ENCODE peak calls at places on chromosomes 1 and 21, in four cellular contexts. X, P, M and I are unnamed samples.

GRCh38 chr1:27598902-27599528 is 4.9 kb downstream of the AHDC1 start:
- DNase-seq in M (peak), X (peak), P (peak), I (peak)

GRCh38 chr1:43439121-43439581 is 14.6 kb downstream of the HYI start:
- DNase-seq in X (no peak), P (no peak), M (no peak), I (no peak)

GRCh38 chr1:39899611-39900538 is 1.8 kb downstream of the MYCL start:
- DNase-seq in P (no peak), X (no peak), M (no peak), I (no peak)

GRCh38 chr1:2532485-2533160 is 2.6 kb upstream of the HES5 start:
- DNase-seq in P (no peak), M (no peak), X (peak), I (no peak)

GRCh38 chr1:115807723-115808122 is 33.2 kb downstream of the NHLH2 start:
- DNase-seq in M (peak), X (peak), P (peak), I (peak)

GRCh38 chr1:96473791-96474452 is 247.7 kb upstream of the PTBP2 start:
- DNase-seq in X (peak), P (peak), M (peak), I (peak)

GRCh38 chr21:32307706-32308105 is 9.1 kb downstream of the MRAP start:
- DNase-seq in M (no peak), X (no peak), P (no peak), I (no peak)

GRCh38 chr1:54142146-54142900 is 10.5 kb downstream of the CDCP2 start:
- DNase-seq in M (no peak), P (no peak), X (no peak), I (no peak)

GRCh38 chr1:223652436-223652901 is 13.0 kb downstream of the CAPN8 start:
- DNase-seq in P (peak), M (peak), X (peak), I (peak)

GRCh38 chr1:101112051-101112770 is 86.6 kb upstream of the DPH5 start:
- DNase-seq in M (no peak), P (no peak), X (peak), I (no peak)

GRCh38 chr1:117605164-117605810 is 561 bp upstream of the TENT5C start:
- DNase-seq in P (no peak), M (peak), X (peak), I (peak)

GRCh38 chr1:54922921-54923421 is 36.0 kb upstream of the DHCR24 start:
- DNase-seq in M (no peak), P (peak), X (no peak), I (peak)

GRCh38 chr1:30068787-30069472 is 654.5 kb downstream of the MATN1 start:
- DNase-seq in P (peak), X (no peak), M (peak), I (no peak)

GRCh38 chr21:37849703-37850102 is 66.6 kb downstream of the KCNJ6 start:
- DNase-seq in P (no peak), M (peak), X (no peak), I (peak)

GRCh38 chr1:9780554-9781110 is 43.1 kb downstream of the CLSTN1 start:
- DNase-seq in M (no peak), P (no peak), X (no peak), I (no peak)

GRCh38 chr1:147851149-147851548 is 51.4 kb upstream of the GJA8 start:
- DNase-seq in M (peak), X (no peak), P (no peak), I (no peak)

GRCh38 chr1:63034256-63034655 is 250.3 kb downstream of the ATG4C start:
- DNase-seq in P (no peak), X (no peak), M (no peak), I (no peak)

GRCh38 chr1:64505232-64505943 is 35.5 kb downstream of the CACHD1 start:
- DNase-seq in M (no peak), P (peak), X (peak), I (no peak)

GRCh38 chr1:228394571-228395394 is 11.9 kb downstream of the TRIM11 start:
- DNase-seq in P (no peak), M (no peak), X (no peak), I (no peak)

GRCh38 chr1:58548381-58548780 is 1.9 kb upstream of the OMA1 start:
- DNase-seq in P (no peak), M (no peak), X (no peak), I (no peak)

GRCh38 chr1:89305493-89305892 is 32.8 kb upstream of the GBP5 start:
- DNase-seq in X (no peak), P (no peak), M (no peak), I (no peak)

GRCh38 chr21:17523007-17523451 is 10.2 kb downstream of the CXADR start:
- DNase-seq in P (no peak), M (peak), X (no peak), I (no peak)

GRCh38 chr1:201116091-201116490 is 3.9 kb upstream of the CACNA1S start:
- DNase-seq in X (no peak), M (no peak), P (no peak), I (no peak)

GRCh38 chr1:185291647-185292046 is 25.4 kb downstream of the IVNS1ABP start:
- DNase-seq in M (no peak), X (no peak), P (no peak), I (no peak)

GRCh38 chr1:59752556-59753412 is 62.0 kb upstream of the HOOK1 start:
- DNase-seq in P (no peak), X (no peak), M (no peak), I (no peak)

GRCh38 chr1:6003568-6004411 is 11.6 kb upstream of the NPHP4 start:
- DNase-seq in P (no peak), M (no peak), X (peak), I (no peak)

GRCh38 chr1:218164930-218165686 is 120.0 kb upstream of the RRP15 start:
- DNase-seq in M (peak), P (no peak), X (peak), I (peak)

GRCh38 chr1:85584264-85584781 is 3.8 kb downstream of the CCN1 start:
- DNase-seq in P (peak), M (peak), X (peak), I (peak)

GRCh38 chr1:244095523-244095911 is 44.4 kb downstream of the ZBTB18 start:
- DNase-seq in M (no peak), X (no peak), P (no peak), I (no peak)

GRCh38 chr1:37776946-37777516 is 12.1 kb upstream of the EPHA10 start:
- DNase-seq in M (no peak), P (no peak), X (no peak), I (no peak)

GRCh38 chr1:64553285-64553684 is 83.4 kb downstream of the CACHD1 start:
- DNase-seq in X (no peak), M (no peak), P (no peak), I (no peak)

GRCh38 chr1:107862064-107862463 is 102.9 kb downstream of the VAV3 start:
- DNase-seq in M (no peak), X (no peak), P (no peak), I (no peak)

GRCh38 chr21:35189077-35189863 is 140.2 kb upstream of the RUNX1 start:
- DNase-seq in P (no peak), M (no peak), X (no peak), I (peak)

GRCh38 chr1:42922687-42923366 is 35.8 kb downstream of the SLC2A1 start:
- DNase-seq in X (peak), P (peak), M (peak), I (peak)

GRCh38 chr1:170665625-170666024 is 1.7 kb downstream of the PRRX1 start:
- DNase-seq in M (no peak), P (no peak), X (peak), I (peak)

GRCh38 chr1:43441894-43442632 is 11.7 kb downstream of the HYI start:
- DNase-seq in X (no peak), M (no peak), P (no peak), I (no peak)

GRCh38 chr1:200488375-200489165 is 78.7 kb upstream of the ZNF281 start:
- DNase-seq in P (peak), M (peak), X (peak), I (peak)

GRCh38 chr1:1225238-1225845 is 6.5 kb downstream of the SDF4 start:
- DNase-seq in P (no peak), X (no peak), M (no peak), I (no peak)

GRCh38 chr21:45931397-45931969 is 50.1 kb upstream of the COL6A1 start:
- DNase-seq in X (no peak), M (no peak), P (no peak), I (no peak)
- H3K4me3 ChIP-seq in X (no peak), M (no peak), P (no peak), I (no peak)

GRCh38 chr1:94246692-94247145 is 9.3 kb upstream of the ARHGAP29 start:
- DNase-seq in P (no peak), X (peak), M (peak), I (no peak)
- TF ChIP-seq EZH2 in P (no peak), X (peak), M (no peak), I (no peak)

GRCh38 chr1:213277036-213277435 is 226.0 kb downstream of the RPS6KC1 start:
- DNase-seq in X (no peak), P (no peak), M (peak), I (no peak)
- H3K4me3 ChIP-seq in X (no peak), P (no peak), M (no peak), I (no peak)

GRCh38 chr1:181482521-181483083 is 715 bp upstream of the CACNA1E start:
- DNase-seq in P (no peak), X (peak), M (no peak), I (peak)
- TF ChIP-seq EZH2 in P (no peak), X (peak), M (no peak), I (peak)

GRCh38 chr1:156388814-156389137 is 19.8 kb downstream of the RHBG start:
- DNase-seq in X (no peak), M (no peak), P (no peak), I (no peak)
- H3K4me3 ChIP-seq in X (peak), M (no peak), P (no peak), I (no peak)